ENCODE peak calls at places on chromosome 2, in eight cellular contexts. P, H, V, E, N, G, I and U are unnamed samples.

GRCh38 chr2:158984554-158985207 is 16.2 kb downstream of the TANC1 start:
- DNase-seq in P (no peak), H (peak), V (no peak), E (peak), N (no peak), G (no peak), I (no peak), U (no peak)

GRCh38 chr2:190540048-190540447 is 5.5 kb upstream of the NEMP2 start:
- DNase-seq in P (no peak), H (no peak), V (no peak), E (no peak), N (no peak), G (no peak), I (no peak), U (no peak)

GRCh38 chr2:12244070-12244469 is 472.7 kb upstream of the TRIB2 start:
- DNase-seq in P (no peak), H (no peak), V (no peak), E (no peak), N (no peak), G (no peak), I (no peak), U (no peak)

GRCh38 chr2:20050104-20050711 is 1.2 kb downstream of the LAPTM4A start:
- DNase-seq in P (no peak), H (no peak), V (no peak), E (peak), N (peak), G (no peak), I (no peak), U (no peak)

GRCh38 chr2:10970666-10971065 is 58.9 kb downstream of the KCNF1 start:
- DNase-seq in P (no peak), H (no peak), V (no peak), E (no peak), N (no peak), G (no peak), I (no peak), U (no peak)

GRCh38 chr2:220682616-220683015 is 889.5 kb downstream of the EPHA4 start:
- DNase-seq in P (no peak), H (no peak), V (no peak), E (no peak), N (no peak), G (no peak), I (no peak), U (no peak)

GRCh38 chr2:75356857-75357256 is 157.5 kb upstream of the TACR1 start:
- DNase-seq in P (no peak), H (no peak), V (no peak), E (no peak), N (no peak), G (no peak), I (no peak), U (no peak)

GRCh38 chr2:171318463-171318934 is 115.3 kb downstream of the METTL8 start:
- DNase-seq in P (no peak), H (peak), V (no peak), E (peak), N (no peak), G (peak), I (no peak), U (no peak)

GRCh38 chr2:19361325-19361990 is 3.0 kb upstream of the OSR1 start:
- DNase-seq in P (no peak), H (peak), V (peak), E (peak), N (no peak), G (no peak), I (no peak), U (no peak)

GRCh38 chr2:221310720-221311119 is 261.4 kb downstream of the EPHA4 start:
- DNase-seq in P (no peak), H (no peak), V (no peak), E (no peak), N (no peak), G (no peak), I (no peak), U (no peak)

GRCh38 chr2:217316743-217317142 is 456.9 kb upstream of the TNP1 start:
- DNase-seq in P (no peak), H (no peak), V (no peak), E (no peak), N (no peak), G (no peak), I (peak), U (no peak)

GRCh38 chr2:171069286-171069956 is 91.3 kb downstream of the TLK1 start:
- DNase-seq in P (no peak), H (no peak), V (no peak), E (no peak), N (no peak), G (no peak), I (no peak), U (no peak)

GRCh38 chr2:121825003-121825950 is 69.8 kb downstream of the TSN start:
- DNase-seq in P (no peak), H (no peak), V (no peak), E (peak), N (no peak), G (no peak), I (no peak), U (no peak)

GRCh38 chr2:158922610-158923009 is 45.8 kb upstream of the TANC1 start:
- DNase-seq in P (no peak), H (no peak), V (no peak), E (no peak), N (no peak), G (no peak), I (no peak), U (no peak)

GRCh38 chr2:130327703-130328527 is 14.8 kb upstream of the IMP4 start:
- DNase-seq in P (no peak), H (no peak), V (no peak), E (peak), N (no peak), G (no peak), I (no peak), U (no peak)

GRCh38 chr2:8628179-8628869 is 53.5 kb upstream of the ID2 start:
- DNase-seq in P (no peak), H (no peak), V (peak), E (peak), N (no peak), G (no peak), I (no peak), U (no peak)

GRCh38 chr2:200929334-200930249 is 33.9 kb downstream of the ORC2 start:
- DNase-seq in P (no peak), H (no peak), V (no peak), E (no peak), N (no peak), G (no peak), I (no peak), U (no peak)

DNA sequence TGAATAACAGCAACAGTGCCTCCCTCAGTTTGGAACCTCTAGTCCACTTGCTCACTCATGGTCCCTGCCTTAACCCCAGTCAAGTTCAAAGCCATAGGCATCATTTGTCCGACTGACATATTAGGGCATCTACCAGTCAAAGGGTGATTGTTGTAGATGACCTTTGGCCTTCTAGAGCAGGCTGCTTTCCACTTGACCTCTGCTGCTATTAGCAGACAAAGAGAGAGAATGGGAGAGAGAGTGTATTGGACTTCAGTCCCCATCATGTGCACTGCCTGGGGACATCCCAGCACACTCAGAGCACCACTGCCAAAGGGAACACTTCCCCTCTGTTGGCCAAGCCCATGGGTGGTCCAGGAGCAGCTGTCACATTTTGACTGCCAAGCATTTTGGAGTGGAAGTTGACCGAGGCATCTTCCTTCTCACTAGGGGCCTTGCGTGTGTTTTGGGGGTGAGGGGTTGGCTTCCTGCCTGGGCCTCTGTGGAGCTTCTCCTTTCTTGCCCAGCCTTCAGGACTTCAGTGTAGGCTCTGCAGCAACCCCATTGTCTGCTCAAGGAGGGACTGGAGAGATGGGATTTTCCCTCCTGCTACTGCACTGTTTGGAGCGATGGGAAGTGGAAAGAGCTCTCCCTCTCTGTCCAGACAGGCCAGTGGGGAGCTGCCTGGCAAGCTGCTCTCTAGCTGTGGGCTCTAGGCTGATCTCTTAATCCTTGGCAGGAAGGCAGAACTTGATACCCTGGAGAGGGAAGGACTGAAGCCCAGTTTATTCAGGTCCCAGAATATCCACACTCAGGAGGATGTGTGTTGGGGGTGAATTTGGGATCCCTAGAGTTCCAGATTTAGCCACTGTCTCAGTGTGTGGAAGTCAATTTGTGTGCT is 68.1 kb downstream of the TMEM247 start:
- DNase-seq in P (no peak), H (peak), V (no peak), E (no peak), N (no peak), G (no peak), I (no peak), U (no peak)
- H3K4me3 ChIP-seq in P (no peak), H (no peak), V (no peak), E (no peak), N (no peak), G (no peak), I (no peak), U (no peak)

DNA sequence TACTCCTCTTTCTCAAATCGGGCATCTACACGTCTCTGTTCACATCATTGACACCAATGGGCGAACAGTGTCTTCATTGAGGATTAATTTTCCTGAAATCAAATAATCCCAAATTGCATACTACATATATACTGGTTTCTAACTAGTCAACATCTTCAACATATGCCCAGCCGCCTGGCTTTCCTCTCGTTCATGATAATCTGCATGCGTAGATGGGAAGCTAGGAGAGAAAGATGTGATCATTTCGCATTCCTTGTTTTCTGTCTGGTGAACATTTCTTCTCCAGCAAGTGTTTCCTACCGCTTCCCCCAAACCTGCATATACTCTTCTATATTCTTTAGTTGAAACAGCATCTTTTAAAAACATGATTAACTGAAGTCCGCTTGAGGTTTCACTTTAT is 7.4 kb downstream of the TWIST2 start:
- DNase-seq in P (no peak), H (no peak), V (no peak), E (no peak), N (no peak), G (no peak), I (no peak), U (no peak)
- H3K4me3 ChIP-seq in P (no peak), H (no peak), V (no peak), E (no peak), N (no peak), G (no peak), I (no peak), U (no peak)

DNA sequence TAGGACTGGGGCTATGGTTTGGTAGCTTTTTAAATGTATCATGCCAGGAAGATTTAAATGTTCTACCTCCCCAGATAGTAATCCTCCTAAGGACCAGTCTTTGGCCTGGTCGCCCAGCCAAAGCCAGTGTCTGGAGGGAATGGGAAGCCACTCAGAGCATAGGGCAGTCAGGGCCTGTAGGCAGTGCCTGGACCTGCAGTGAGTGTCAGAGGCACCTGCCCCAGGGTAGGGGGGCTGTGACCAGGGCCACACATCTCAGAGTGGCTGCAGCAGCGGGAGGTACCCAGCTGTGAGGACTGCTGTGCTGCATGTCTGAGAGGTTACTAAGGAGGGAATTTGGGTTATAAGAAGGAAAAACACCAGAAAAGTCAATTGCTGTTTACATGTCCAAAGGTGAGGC is 57.7 kb downstream of the MYT1L start:
- DNase-seq in P (no peak), H (no peak), V (no peak), E (no peak), N (no peak), G (no peak), I (no peak), U (no peak)
- H3K4me3 ChIP-seq in P (no peak), H (no peak), V (no peak), E (no peak), N (no peak), G (no peak), I (no peak), U (no peak)

DNA sequence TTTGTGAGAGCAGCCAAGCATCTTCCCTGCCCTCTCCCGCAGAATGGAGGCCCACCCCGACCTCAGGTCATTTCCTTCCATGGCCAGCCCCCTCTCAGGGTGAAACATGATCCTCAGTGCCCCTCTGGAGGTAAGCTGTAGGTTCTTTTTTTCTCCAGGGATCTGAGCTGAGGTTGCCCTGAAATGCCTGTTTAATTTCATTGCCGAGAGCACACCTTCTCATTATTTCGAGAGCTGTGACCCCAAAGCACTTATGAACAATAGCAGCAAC is 122.6 kb upstream of the LGALSL start:
- DNase-seq in P (no peak), H (no peak), V (no peak), E (peak), N (no peak), G (no peak), I (no peak), U (no peak)
- H3K4me3 ChIP-seq in P (no peak), H (no peak), V (no peak), E (peak), N (no peak), G (no peak), I (no peak), U (no peak)

GRCh38 chr2:23662466-23662865 is 264.5 kb downstream of the ATAD2B start:
- DNase-seq in P (no peak), H (no peak), V (peak), E (no peak), N (no peak), G (no peak), I (no peak), U (no peak)
- H3K4me3 ChIP-seq in P (no peak), H (no peak), V (no peak), E (no peak), N (no peak), G (no peak), I (no peak), U (no peak)

GRCh38 chr2:195902857-195903256 is 165.8 kb downstream of the DNAH7 start:
- DNase-seq in P (no peak), H (no peak), V (no peak), E (no peak), N (no peak), G (no peak), I (no peak), U (no peak)

GRCh38 chr2:195899226-195899625 is 169.4 kb downstream of the DNAH7 start:
- DNase-seq in P (no peak), H (no peak), V (no peak), E (no peak), N (no peak), G (no peak), I (no peak), U (no peak)

GRCh38 chr2:195898505-195898904 is 170.1 kb downstream of the DNAH7 start:
- DNase-seq in P (peak), H (peak), V (peak), E (no peak), N (no peak), G (peak), I (peak), U (no peak)
- H3K4me3 ChIP-seq in P (no peak), H (no peak), V (no peak), E (no peak), N (no peak), G (no peak), I (peak), U (no peak)